ENCODE peak calls at places on chromosome 16, in four cellular contexts. T is neuronal stem cell, F is heart right ventricle, J is testis. G is an unnamed sample.

GRCh38 chr16:11612110-11612981 is 25.6 kb upstream of the LITAF start:
- DNase-seq in T (no peak), F (no peak), J (peak; percentile 23), G (no peak)

GRCh38 chr16:67260426-67261063 is 11.8 kb downstream of the SLC9A5 start:
- DNase-seq in F (no peak), T (no peak), J (no peak), G (no peak)

GRCh38 chr16:56749806-56750491 is 20.0 kb downstream of the NUP93 start:
- DNase-seq in T (no peak), J (no peak), F (no peak), G (peak; percentile 47)

GRCh38 chr16:79601092-79601977 is 798 bp upstream of the MAF start:
- DNase-seq in T (peak; percentile 45), F (peak; percentile 55), J (peak; percentile 73), G (peak; percentile 54)

GRCh38 chr16:15950167-15950854 is 895 bp downstream of the ABCC1 start:
- DNase-seq in F (no peak), J (peak; percentile 65), T (no peak), G (peak; percentile 68)

GRCh38 chr16:27498916-27499658 is 50.6 kb downstream of the GTF3C1 start:
- DNase-seq in J (no peak), T (no peak), F (no peak), G (no peak)

GRCh38 chr16:88782454-88783390 is 2.3 kb downstream of the PIEZO1 start:
- DNase-seq in F (peak; percentile 15), T (no peak), J (no peak), G (no peak)

GRCh38 chr16:55597928-55598327 is 31.4 kb downstream of the CAPNS2 start:
- DNase-seq in F (no peak), T (no peak), J (no peak), G (no peak)

GRCh38 chr16:52191533-52192134 is 355.3 kb downstream of the TOX3 start:
- DNase-seq in F (peak; percentile 29), T (peak; percentile 86), J (peak; percentile 77), G (peak; percentile 83)

GRCh38 chr16:48561960-48562393 is 48.0 kb downstream of the N4BP1 start:
- DNase-seq in F (no peak), T (no peak), J (no peak), G (no peak)

GRCh38 chr16:28504707-28505404 is 1.8 kb downstream of the IL27 start:
- DNase-seq in J (no peak), T (no peak), F (no peak), G (no peak)

GRCh38 chr16:86515780-86516617 is 5.7 kb downstream of the FOXF1 start:
- DNase-seq in T (peak; percentile 43), F (no peak), J (no peak), G (no peak)

GRCh38 chr16:88378401-88378800 is 4.4 kb upstream of the ZNF469 start:
- DNase-seq in T (no peak), F (no peak), J (no peak), G (no peak)

GRCh38 chr16:73831197-73831596 is 465.4 kb upstream of the PSMD7 start:
- DNase-seq in F (no peak), T (no peak), J (no peak), G (no peak)

GRCh38 chr16:79599256-79599836 is 1.2 kb downstream of the MAF start:
- DNase-seq in J (no peak), F (peak; percentile 47), T (no peak), G (no peak)

GRCh38 chr16:87571868-87572244 is 30.5 kb upstream of the JPH3 start:
- DNase-seq in F (no peak), T (no peak), J (no peak), G (no peak)

GRCh38 chr16:53207810-53208752 is 153.3 kb downstream of the CHD9 start:
- DNase-seq in J (peak; percentile 78), T (peak; percentile 80), F (no peak), G (peak; percentile 95)

GRCh38 chr16:84121007-84121406 is 4.3 kb upstream of the MBTPS1 start:
- DNase-seq in T (no peak), J (no peak), F (no peak), G (no peak)
- H3K4me3 ChIP-seq in T (no peak overlapping the region), J (no peak overlapping the region), F (no peak overlapping the region), G (no peak overlapping the region)

GRCh38 chr16:85227262-85227923 is 115.1 kb upstream of the CIBAR2 start:
- DNase-seq in J (no peak), F (no peak), T (no peak), G (no peak)

GRCh38 chr16:85229869-85230416 is 117.7 kb upstream of the CIBAR2 start:
- DNase-seq in F (no peak), J (no peak), T (no peak), G (no peak)

GRCh38 chr16:85228970-85229430 is 116.7 kb upstream of the CIBAR2 start:
- DNase-seq in F (no peak), J (no peak), T (no peak), G (no peak)

GRCh38 chr16:85227924-85228462 is 115.7 kb upstream of the CIBAR2 start:
- DNase-seq in F (no peak), T (no peak), J (no peak), G (no peak)

GRCh38 chr16:85228463-85228862 is 116.2 kb upstream of the CIBAR2 start:
- DNase-seq in F (no peak), T (no peak), J (no peak), G (no peak)
- H3K4me3 ChIP-seq in F (no peak overlapping the region), T (no peak overlapping the region), J (no peak overlapping the region), G (no peak overlapping the region)

GRCh38 chr16:1474047-1474446 is 781 bp downstream of the CLCN7 start:
- DNase-seq in F (no peak), T (no peak), J (no peak), G (no peak)
- H3K4me3 ChIP-seq in F (peak overlapping the region; percentile 84), T (peak overlapping the region; percentile 92), J (peak overlapping the region; percentile 89), G (peak overlapping the region; percentile 55)

GRCh38 chr16:22299036-22299435 is 1.8 kb downstream of the POLR3E start:
- DNase-seq in T (no peak), J (no peak), F (no peak), G (no peak)

GRCh38 chr16:22300427-22301071 is 3.3 kb downstream of the POLR3E start:
- DNase-seq in F (peak; percentile 57), J (peak; percentile 84), T (no peak), G (peak; percentile 64)

GRCh38 chr16:22297114-22297870 is at the start of gene POLR3E:
- DNase-seq in T (peak; percentile 100), J (peak; percentile 99), F (peak; percentile 100), G (peak; percentile 90)

GRCh38 chr16:22296225-22297113 is 740 bp upstream of the POLR3E start:
- DNase-seq in T (no peak), F (no peak), J (no peak), G (no peak)

DNA sequence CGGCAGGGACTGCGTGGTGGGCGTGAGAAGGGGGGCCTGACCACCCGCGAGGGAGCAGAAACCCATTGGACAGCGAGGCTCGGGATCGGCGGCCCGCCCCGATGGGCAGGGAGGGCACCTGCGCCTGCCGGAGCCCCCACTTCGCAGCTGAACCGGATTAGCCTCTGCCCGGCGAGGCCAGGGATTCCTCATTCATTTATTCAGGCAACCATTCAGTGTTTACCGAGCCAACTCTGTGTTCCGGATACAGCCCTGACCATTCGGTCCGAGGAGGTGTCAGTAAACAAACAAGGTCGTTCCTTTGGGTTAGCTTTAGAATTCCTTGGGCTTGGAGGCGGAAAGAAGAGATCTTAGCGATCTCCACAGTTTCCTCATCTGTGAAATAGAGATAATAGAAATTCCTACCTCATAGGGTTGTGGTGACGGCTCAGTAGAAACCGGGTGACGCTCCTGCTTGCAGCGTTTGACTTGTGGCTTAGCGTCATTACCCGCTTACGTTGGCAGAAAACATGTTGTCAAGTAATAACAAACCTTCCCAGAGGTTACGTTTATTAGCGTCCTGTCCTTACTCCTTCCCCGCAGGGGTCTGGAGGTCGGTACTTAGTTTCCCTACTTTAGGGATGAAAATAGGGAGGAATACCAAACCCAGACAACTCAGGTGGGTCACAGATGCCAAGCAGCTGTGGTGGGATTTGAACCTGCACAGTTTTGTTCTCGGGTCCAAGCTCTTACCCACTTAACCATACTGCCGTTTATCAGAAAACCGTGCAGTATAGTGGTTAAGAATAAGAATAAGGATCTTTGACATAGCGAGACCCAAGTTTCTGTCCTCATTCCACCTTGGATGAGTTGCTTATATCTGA is 893 bp downstream of the POLR3E start:
- DNase-seq in F (peak; percentile 50), J (peak; percentile 73), T (peak; percentile 87), G (peak; percentile 87)
- H3K4me3 ChIP-seq in F (peak overlapping the region; percentile 78), J (peak overlapping the region; percentile 73), T (peak overlapping the region; percentile 63), G (peak overlapping the region; percentile 95)

GRCh38 chr16:29662729-29663019 is 373 bp upstream of the SPN start:
- DNase-seq in F (no peak), T (no peak), J (no peak), G (no peak)

GRCh38 chr16:29665294-29666077 is 2.4 kb downstream of the SPN start:
- DNase-seq in J (no peak), F (no peak), T (no peak), G (no peak)

GRCh38 chr16:29663020-29663828 is at the start of gene SPN:
- DNase-seq in F (no peak), J (no peak), T (no peak), G (no peak)

GRCh38 chr16:29663829-29664132 is 734 bp downstream of the SPN start:
- DNase-seq in F (no peak), J (no peak), T (no peak), G (no peak)

GRCh38 chr16:29664133-29664912 is 1.3 kb downstream of the SPN start:
- DNase-seq in J (no peak), T (no peak), F (no peak), G (no peak)
- H3K4me3 ChIP-seq in J (no peak overlapping the region), T (no peak overlapping the region), F (no peak overlapping the region), G (no peak overlapping the region)

DNA sequence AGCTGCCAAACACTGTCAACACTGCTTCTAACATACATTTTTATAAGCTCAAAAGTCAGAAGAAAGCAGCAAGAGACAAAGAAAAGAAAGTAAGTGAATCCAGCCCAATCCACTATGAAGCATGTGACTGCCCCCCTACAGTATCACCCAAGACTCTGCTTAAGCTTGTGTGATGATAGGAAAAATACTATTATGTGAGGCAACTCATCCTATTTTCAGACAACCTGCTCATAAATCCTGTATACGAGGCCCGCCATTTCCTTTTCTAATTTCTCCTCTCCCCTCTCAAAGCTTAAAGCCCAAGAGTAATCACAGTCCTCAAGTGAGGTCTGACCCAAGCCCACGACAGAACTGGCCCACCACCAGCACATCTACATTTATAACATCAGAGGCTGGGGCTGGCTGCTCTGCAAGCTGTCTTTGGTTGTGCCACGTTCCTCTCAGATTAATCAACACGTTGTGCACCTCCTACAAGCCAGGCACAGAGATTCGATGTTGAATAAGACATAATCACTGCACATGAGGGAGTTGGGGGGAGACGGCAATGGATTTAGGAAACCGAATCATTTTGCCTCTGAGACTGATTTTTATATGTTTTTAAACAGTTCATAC is 16.2 kb downstream of the USP31 start:
- DNase-seq in F (peak; percentile 42), J (no peak), T (no peak), G (no peak)
- H3K4me3 ChIP-seq in F (peak overlapping the region; percentile 32), J (no peak overlapping the region), T (no peak overlapping the region), G (no peak overlapping the region)

G was measured in HAP-1.